ENCODE peak calls at places on chromosomes 13 and 19, in five cellular contexts. N, S, O, T and G are unnamed samples.

GRCh38 chr19:34409189-34410164 is 5.3 kb downstream of the PDCD2L start:
- DNase-seq in N (no peak), S (no peak), O (no peak), T (no peak), G (no peak)

GRCh38 chr13:113159701-113160100 is 1.3 kb downstream of the PROZ start:
- DNase-seq in N (no peak), S (no peak), O (no peak), T (no peak), G (no peak)

GRCh38 chr19:2540646-2541454 is 64.9 kb downstream of the GADD45B start:
- DNase-seq in N (peak; percentile 97), S (peak; percentile 99), O (peak; percentile 94), T (peak; percentile 92), G (peak; percentile 94)

GRCh38 chr19:55350620-55351315 is 3.8 kb downstream of the COX6B2 start:
- DNase-seq in N (no peak), S (no peak), O (no peak), T (no peak), G (no peak)

GRCh38 chr13:34076943-34077703 is 259.2 kb downstream of the RFC3 start:
- DNase-seq in N (peak; percentile 1), S (peak; percentile 49), O (no peak), T (no peak), G (peak; percentile 16)

GRCh38 chr13:72180253-72180952 is 313.4 kb upstream of the DACH1 start:
- DNase-seq in N (peak; percentile 0), S (no peak), O (no peak), T (no peak), G (peak; percentile 75)

GRCh38 chr19:51706885-51707284 is 13.8 kb downstream of the SPACA6 start:
- DNase-seq in N (no peak), S (no peak), O (no peak), T (no peak), G (no peak)

GRCh38 chr19:14837391-14837790 is 2.4 kb upstream of the OR7A5 start:
- DNase-seq in N (no peak), S (no peak), O (no peak), T (no peak), G (no peak)

GRCh38 chr19:22326219-22326618 is 40.0 kb downstream of the ZNF729 start:
- DNase-seq in N (no peak), S (no peak), O (no peak), T (no peak), G (no peak)

GRCh38 chr13:112762690-112763080 is 72.8 kb downstream of the ATP11A start:
- DNase-seq in N (no peak), S (no peak), O (no peak), T (no peak), G (no peak)

GRCh38 chr19:46296722-46297431 is at the start of gene HIF3A:
- DNase-seq in N (no peak), S (peak; percentile 85), O (peak; percentile 54), T (peak; percentile 95), G (no peak)

GRCh38 chr19:2551864-2552185 is 75.9 kb downstream of the GADD45B start:
- DNase-seq in N (no peak), S (no peak), O (no peak), T (no peak), G (no peak)

GRCh38 chr13:27117158-27117557 is 54.5 kb downstream of the USP12 start:
- DNase-seq in N (peak; percentile 74), S (no peak), O (no peak), T (no peak), G (no peak)

GRCh38 chr19:39916851-39917396 is 17.5 kb downstream of the FCGBP start:
- DNase-seq in N (no peak), S (no peak), O (no peak), T (no peak), G (no peak)

GRCh38 chr13:43884221-43884620 is 4.5 kb downstream of the LACC1 start:
- DNase-seq in N (no peak), S (no peak), O (no peak), T (no peak), G (no peak)

GRCh38 chr13:110767476-110767875 is 54.0 kb downstream of the ING1 start:
- DNase-seq in N (no peak), S (no peak), O (no peak), T (no peak), G (no peak)

GRCh38 chr13:42991892-42992584 is at the start of gene EPSTI1:
- DNase-seq in N (peak; percentile 74), S (peak; percentile 79), O (peak; percentile 47), T (peak; percentile 67), G (peak; percentile 62)

GRCh38 chr19:13215572-13216380 is 65.6 kb downstream of the IER2 start:
- DNase-seq in N (no peak), S (peak; percentile 46), O (no peak), T (no peak), G (peak; percentile 65)

GRCh38 chr19:14089662-14090508 is 666 bp downstream of the SAMD1 start:
- DNase-seq in N (peak; percentile 74), S (peak; percentile 75), O (no peak), T (peak; percentile 74), G (peak; percentile 68)

GRCh38 chr13:27619711-27620376 is 485 bp downstream of the LNX2 start:
- DNase-seq in N (peak; percentile 21), S (peak; percentile 43), O (peak; percentile 30), T (no peak), G (no peak)

GRCh38 chr19:3108775-3109174 is 14.6 kb downstream of the GNA11 start:
- DNase-seq in N (peak; percentile 50), S (peak; percentile 68), O (peak; percentile 42), T (peak; percentile 68), G (peak; percentile 36)

GRCh38 chr19:55635856-55636440 is 4.9 kb upstream of the ZNF580 start:
- DNase-seq in N (no peak), S (no peak), O (no peak), T (no peak), G (no peak)

DNA sequence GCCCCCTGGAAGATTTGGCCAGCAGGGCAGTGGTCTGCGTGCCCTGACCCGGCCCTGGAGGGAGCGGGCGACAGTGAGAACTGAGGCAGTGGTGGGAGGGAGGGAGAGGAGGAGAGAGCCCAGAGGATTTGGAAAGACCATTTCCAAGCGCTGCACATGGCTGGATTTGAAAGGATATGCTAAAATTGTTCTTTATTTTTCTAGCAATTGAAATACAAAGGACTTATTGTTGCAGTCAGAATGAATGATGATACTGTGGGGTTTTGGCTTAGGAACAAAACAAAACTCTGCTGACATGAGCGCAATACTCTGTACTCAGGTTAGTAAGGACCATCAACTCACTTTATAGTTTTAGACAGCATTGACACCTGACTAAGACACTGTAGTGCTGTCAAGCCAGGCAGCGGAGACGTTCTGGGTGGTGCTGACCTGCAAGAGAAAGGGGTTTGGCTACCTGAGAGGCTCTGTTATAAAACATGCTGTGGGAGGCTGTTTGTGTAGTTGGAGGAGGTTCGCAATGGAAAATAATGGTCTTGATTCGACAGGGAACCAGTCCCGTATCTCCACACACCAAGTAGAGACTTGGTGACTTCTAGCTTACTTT is 69.6 kb downstream of the TNFRSF19 start:
- DNase-seq in N (no peak), S (no peak), O (no peak), T (no peak), G (peak; percentile 36)
- TF ChIP-seq CTCF in N (no peak), S (no peak), O (no peak), T (no peak), G (no peak)

GRCh38 chr13:29914591-29914990 is 64.2 kb upstream of the UBL3 start:
- DNase-seq in N (no peak), S (no peak), O (no peak), T (no peak), G (no peak)

GRCh38 chr13:29920018-29920643 is 69.7 kb upstream of the UBL3 start:
- DNase-seq in N (no peak), S (no peak), O (no peak), T (no peak), G (no peak)

GRCh38 chr13:29918845-29919244 is 68.4 kb upstream of the UBL3 start:
- DNase-seq in N (peak; percentile 92), S (peak; percentile 80), O (peak; percentile 78), T (no peak), G (peak; percentile 95)

GRCh38 chr13:29921542-29921941 is 71.1 kb upstream of the UBL3 start:
- DNase-seq in N (no peak), S (no peak), O (no peak), T (no peak), G (no peak)

DNA sequence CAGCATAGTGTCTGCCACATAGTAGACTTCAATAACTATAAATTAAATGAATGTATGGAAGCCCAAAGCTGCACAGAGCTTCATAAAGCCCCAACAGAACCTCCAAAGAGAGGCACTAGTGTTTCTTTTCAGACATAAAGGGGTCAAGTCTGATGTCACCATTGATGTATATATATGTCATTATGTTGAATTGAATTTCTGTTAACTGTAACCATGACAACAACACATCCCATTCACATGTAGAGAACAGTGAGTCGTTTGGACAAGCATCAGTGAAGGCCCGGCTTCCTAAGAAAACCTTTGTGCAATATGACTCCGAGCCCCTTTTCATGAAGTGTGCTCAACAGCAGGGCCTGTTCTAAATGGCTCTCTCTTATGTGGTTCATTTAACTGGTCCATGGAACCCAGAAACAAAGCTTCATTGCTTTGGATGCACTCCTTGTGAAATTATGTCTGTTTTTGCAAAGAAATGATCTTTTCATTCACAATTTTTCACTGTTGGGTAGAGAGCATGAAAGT is 67.2 kb upstream of the UBL3 start:
- DNase-seq in N (peak; percentile 48), S (no peak), O (no peak), T (no peak), G (peak; percentile 31)
- TF ChIP-seq CTCF in N (no peak), S (no peak), O (no peak), T (no peak), G (no peak)

GRCh38 chr19:49014123-49014869 is 2.6 kb downstream of the LHB start:
- DNase-seq in N (peak; percentile 40), S (no peak), O (no peak), T (no peak), G (no peak)
- TF ChIP-seq CTCF in N (no peak), S (no peak), O (no peak), T (no peak), G (no peak)

GRCh38 chr19:1129535-1129934 is 25.7 kb downstream of the GPX4 start:
- DNase-seq in N (no peak), S (no peak), O (no peak), T (no peak), G (no peak)

GRCh38 chr19:1130801-1131717 is 27.3 kb downstream of the GPX4 start:
- DNase-seq in N (no peak), S (peak; percentile 29), O (no peak), T (no peak), G (no peak)

GRCh38 chr19:1133471-1133929 is 29.7 kb downstream of the GPX4 start:
- DNase-seq in N (no peak), S (peak; percentile 26), O (no peak), T (no peak), G (no peak)

GRCh38 chr19:1132625-1133383 is 29.0 kb downstream of the GPX4 start:
- DNase-seq in N (no peak), S (peak; percentile 54), O (no peak), T (no peak), G (no peak)

DNA sequence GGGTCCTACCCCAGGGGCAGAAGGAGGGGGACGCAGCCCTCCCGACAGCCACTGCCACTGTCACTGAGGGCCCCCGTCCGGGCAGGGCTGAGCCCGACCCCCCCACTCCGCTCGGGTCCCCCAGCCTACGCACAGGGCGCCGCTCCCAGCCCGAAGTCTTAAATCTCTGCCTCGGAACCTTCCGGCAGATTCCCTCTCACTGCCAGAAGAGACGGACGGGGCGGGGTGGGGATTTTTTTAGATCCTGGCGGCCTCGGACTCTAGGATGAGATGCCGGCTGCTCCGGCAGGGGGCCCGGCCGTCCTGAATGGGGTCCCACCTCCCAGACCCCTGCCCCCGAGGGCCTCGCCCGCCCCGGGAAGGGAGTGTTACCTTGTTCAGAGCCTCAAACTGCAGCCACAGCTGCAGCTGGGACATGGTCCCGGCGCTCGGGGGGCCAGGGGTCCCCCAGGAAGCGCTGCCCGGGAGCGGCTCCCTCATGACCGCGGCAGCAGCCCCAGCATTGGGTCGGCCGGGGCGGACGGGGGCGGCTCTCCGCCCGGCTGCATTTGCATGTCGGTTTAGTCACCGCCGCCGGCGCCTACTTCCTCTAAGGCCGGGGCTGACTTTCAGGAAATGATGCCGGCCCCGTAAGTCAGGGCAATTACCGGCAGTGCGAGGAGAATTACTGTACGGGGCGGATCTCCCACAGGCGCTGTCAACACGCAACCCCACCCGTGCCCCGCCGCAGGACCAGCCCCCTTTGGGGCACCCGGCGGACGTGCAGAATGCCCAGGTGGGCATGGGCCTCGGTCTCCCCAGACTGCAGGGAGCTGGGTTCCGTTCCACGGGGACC is 28.1 kb downstream of the GPX4 start:
- DNase-seq in N (peak; percentile 88), S (peak; percentile 94), O (peak; percentile 83), T (peak; percentile 73), G (peak; percentile 83)
- TF ChIP-seq CTCF in N (peak; percentile 14), S (peak; percentile 27), O (no peak), T (no peak), G (no peak)